ENCODE peak calls at places on chromosomes 13 and 19, in nine cellular contexts. V is ureter; B is cardiac muscle cell; D is stimulated activated CD4-positive, alpha-beta T cell treated with anti-CD3 and anti-CD28 coated beads, Interleukin-1b, Interleukin-23, amount 100 ng/mL, for 1 hour; U is left ventricle myocardium superior; J is Daoy; K is lung microvascular endothelial cell; L is brain microvascular endothelial cell; R is HuH-7. I is an unnamed sample.

GRCh38 chr13:73913043-73913740 is 221.0 kb downstream of the KLF12 start:
- DNase-seq in V (no peak), B (no peak), D (no peak), U (no peak), J (peak; percentile 12), K (no peak), L (peak; percentile 68), R (no peak), I (no peak)

GRCh38 chr19:23799321-23799720 is 40.6 kb upstream of the ZNF681 start:
- DNase-seq in V (no peak), B (peak; percentile 9), D (no peak), U (no peak), J (no peak), K (no peak), L (no peak), R (no peak), I (no peak)

GRCh38 chr13:93496985-93497673 is 270.5 kb downstream of the GPC6 start:
- DNase-seq in V (no peak), B (peak; percentile 77), D (no peak), U (no peak), J (no peak), K (no peak), L (no peak), R (no peak), I (no peak)

GRCh38 chr13:30496147-30496546 is 30.4 kb upstream of the HMGB1 start:
- DNase-seq in V (no peak), B (no peak), D (no peak), U (no peak), J (no peak), K (no peak), L (no peak), R (no peak), I (no peak)

GRCh38 chr19:49149652-49150105 is 5.5 kb downstream of the HRC start:
- DNase-seq in V (peak; percentile 79), B (peak; percentile 82), D (no peak), U (peak; percentile 76), J (peak; percentile 85), K (peak; percentile 93), L (peak; percentile 71), R (peak; percentile 63), I (peak; percentile 75)

GRCh38 chr13:45702869-45703391 is 810 bp downstream of the CBY2 start:
- DNase-seq in V (no peak), B (no peak), D (no peak), U (no peak), J (no peak), K (no peak), L (no peak), R (no peak), I (no peak)

GRCh38 chr19:38657633-38658222 is 10.3 kb downstream of the ACTN4 start:
- DNase-seq in V (no peak), B (no peak), D (no peak), U (no peak), J (peak; percentile 82), K (no peak), L (peak; percentile 76), R (no peak), I (no peak)

GRCh38 chr13:45674908-45675307 is 27.2 kb upstream of the CBY2 start:
- DNase-seq in V (no peak), B (peak; percentile 46), D (no peak), U (no peak), J (peak; percentile 88), K (no peak), L (peak; percentile 53), R (no peak), I (no peak)

GRCh38 chr19:54422136-54422535 is 6.9 kb downstream of the TTYH1 start:
- DNase-seq in V (no peak), B (no peak), D (no peak), U (no peak), J (no peak), K (no peak), L (no peak), R (no peak), I (no peak)

GRCh38 chr13:64538711-64539110 is 2691.4 kb downstream of the PCDH9 start:
- DNase-seq in V (no peak), B (no peak), D (no peak), U (no peak), J (no peak), K (peak; percentile 2), L (no peak), R (no peak), I (no peak)